ENCODE peak calls at places on chromosome 11, in five cellular contexts. One of them, this sample, is unnamed.

GRCh38 chr11:90187839-90188238 is 35.0 kb downstream of the CHORDC1 start:
- DNase-seq in HS-5: no peak
- DNase-seq in T-helper 9 cell: no peak
- DNase-seq in tibial nerve: no peak
- DNase-seq in adrenal gland: no peak
- DNase-seq in this sample: no peak

GRCh38 chr11:30917859-30918478 is 331.8 kb upstream of the MPPED2 start:
- DNase-seq in HS-5: peak; percentile 42
- DNase-seq in tibial nerve: no peak
- DNase-seq in T-helper 9 cell: no peak
- DNase-seq in adrenal gland: no peak
- DNase-seq in this sample: no peak

GRCh38 chr11:70744396-70745185 is 346.3 kb downstream of the CTTN start:
- DNase-seq in HS-5: no peak
- DNase-seq in tibial nerve: no peak
- DNase-seq in adrenal gland: no peak
- DNase-seq in T-helper 9 cell: no peak
- DNase-seq in this sample: no peak

GRCh38 chr11:10444725-10445286 is 10.3 kb upstream of the AMPD3 start:
- DNase-seq in HS-5: no peak
- DNase-seq in T-helper 9 cell: no peak
- DNase-seq in adrenal gland: no peak
- DNase-seq in tibial nerve: no peak
- DNase-seq in this sample: no peak

GRCh38 chr11:96310236-96310635 is 32.8 kb downstream of the MAML2 start:
- DNase-seq in tibial nerve: no peak
- DNase-seq in HS-5: no peak
- DNase-seq in adrenal gland: no peak
- DNase-seq in T-helper 9 cell: no peak
- DNase-seq in this sample: no peak

GRCh38 chr11:125777309-125777708 is 1.3 kb downstream of the PATE2 start:
- DNase-seq in T-helper 9 cell: no peak
- DNase-seq in tibial nerve: no peak
- DNase-seq in HS-5: peak; percentile 20
- DNase-seq in adrenal gland: no peak
- DNase-seq in this sample: no peak

GRCh38 chr11:2775626-2776350 is 76.0 kb upstream of the KCNQ1OT1 start:
- DNase-seq in HS-5: no peak
- DNase-seq in tibial nerve: peak; percentile 6
- DNase-seq in adrenal gland: peak; percentile 19
- DNase-seq in T-helper 9 cell: no peak
- DNase-seq in this sample: no peak

GRCh38 chr11:111602865-111603632 is 800 bp downstream of the SIK2 start:
- DNase-seq in tibial nerve: no peak
- DNase-seq in T-helper 9 cell: peak; percentile 10
- DNase-seq in adrenal gland: peak; percentile 57
- DNase-seq in HS-5: no peak
- DNase-seq in this sample: no peak

GRCh38 chr11:36373040-36374010 is 77.2 kb downstream of the PRR5L start:
- DNase-seq in adrenal gland: no peak
- DNase-seq in T-helper 9 cell: no peak
- DNase-seq in tibial nerve: no peak
- DNase-seq in HS-5: no peak
- DNase-seq in this sample: no peak

GRCh38 chr11:10208045-10208674 is 85.9 kb downstream of the SBF2 start:
- DNase-seq in HS-5: peak; percentile 67
- DNase-seq in adrenal gland: no peak
- DNase-seq in T-helper 9 cell: no peak
- DNase-seq in tibial nerve: no peak
- DNase-seq in this sample: no peak

GRCh38 chr11:130054966-130055365 is 14.7 kb upstream of the APLP2 start:
- DNase-seq in HS-5: no peak
- DNase-seq in tibial nerve: no peak
- DNase-seq in T-helper 9 cell: no peak
- DNase-seq in adrenal gland: no peak
- DNase-seq in this sample: no peak

GRCh38 chr11:67073908-67074307 is 17.3 kb downstream of the RHOD start:
- DNase-seq in HS-5: no peak
- DNase-seq in adrenal gland: no peak
- DNase-seq in tibial nerve: no peak
- DNase-seq in T-helper 9 cell: no peak
- DNase-seq in this sample: no peak

GRCh38 chr11:108609681-108610080 is 16.1 kb upstream of the EXPH5 start:
- DNase-seq in HS-5: peak; percentile 51
- DNase-seq in T-helper 9 cell: no peak
- DNase-seq in tibial nerve: no peak
- DNase-seq in adrenal gland: no peak
- DNase-seq in this sample: no peak

GRCh38 chr11:61636676-61637075 is 43.5 kb upstream of the DAGLA start:
- DNase-seq in tibial nerve: no peak
- DNase-seq in T-helper 9 cell: no peak
- DNase-seq in adrenal gland: no peak
- DNase-seq in HS-5: no peak
- DNase-seq in this sample: no peak

GRCh38 chr11:114340311-114341131 is 44.3 kb downstream of the NNMT start:
- DNase-seq in HS-5: peak; percentile 69
- DNase-seq in T-helper 9 cell: no peak
- DNase-seq in tibial nerve: peak; percentile 19
- DNase-seq in adrenal gland: peak; percentile 61
- DNase-seq in this sample: peak; percentile 20

GRCh38 chr11:133520707-133521106 is 11.6 kb downstream of the OPCML start:
- DNase-seq in HS-5: no peak
- DNase-seq in adrenal gland: no peak
- DNase-seq in T-helper 9 cell: no peak
- DNase-seq in tibial nerve: no peak
- DNase-seq in this sample: peak; percentile 27

GRCh38 chr11:65204646-65205601 is 23.2 kb downstream of the CAPN1 start:
- DNase-seq in HS-5: no peak
- DNase-seq in adrenal gland: no peak
- DNase-seq in T-helper 9 cell: peak; percentile 41
- DNase-seq in tibial nerve: no peak
- DNase-seq in this sample: no peak

GRCh38 chr11:58059011-58059358 is 28.2 kb downstream of the OR6Q1 start:
- DNase-seq in HS-5: peak; percentile 82
- DNase-seq in tibial nerve: no peak
- DNase-seq in adrenal gland: no peak
- DNase-seq in T-helper 9 cell: no peak
- DNase-seq in this sample: no peak

GRCh38 chr11:47907499-47907898 is 59.3 kb upstream of the NUP160 start:
- DNase-seq in HS-5: no peak
- DNase-seq in tibial nerve: no peak
- DNase-seq in T-helper 9 cell: no peak
- DNase-seq in adrenal gland: no peak
- DNase-seq in this sample: no peak

GRCh38 chr11:60282291-60282690 is 1.8 kb downstream of the MS4A4A start:
- DNase-seq in tibial nerve: no peak
- DNase-seq in T-helper 9 cell: no peak
- DNase-seq in HS-5: no peak
- DNase-seq in adrenal gland: no peak
- DNase-seq in this sample: no peak

This sample was measured in left ventricle myocardium inferior.